ENCODE peak calls at places on chromosome 17, in five cellular contexts. H is GM23338, M is mammary epithelial cell, O is GM23248, W is fibroblast of lung. F is an unnamed sample.

GRCh38 chr17:9401434-9401833 is 174.2 kb downstream of the STX8 start:
- DNase-seq in H (peak; percentile 15), M (peak; percentile 80), O (peak; percentile 43), W (peak; percentile 92), F (no peak)

GRCh38 chr17:13640559-13640958 is 38.8 kb upstream of the HS3ST3A1 start:
- DNase-seq in H (no peak), M (no peak), O (no peak), W (no peak), F (no peak)

GRCh38 chr17:66541461-66542182 is 239.2 kb downstream of the PRKCA start:
- DNase-seq in H (no peak), M (peak; percentile 74), O (no peak), W (peak; percentile 62), F (peak; percentile 58)

GRCh38 chr17:29705352-29705751 is 82.6 kb upstream of the CORO6 start:
- DNase-seq in H (no peak), M (no peak), O (no peak), W (no peak), F (no peak)

GRCh38 chr17:31068291-31068690 is 26.5 kb upstream of the NF1 start:
- DNase-seq in H (peak; percentile 85), M (peak; percentile 45), O (peak; percentile 40), W (no peak), F (peak; percentile 58)

GRCh38 chr17:49035470-49036269 is 38.5 kb downstream of the IGF2BP1 start:
- DNase-seq in H (peak; percentile 92), M (peak; percentile 48), O (peak; percentile 75), W (peak; percentile 33), F (peak; percentile 45)

GRCh38 chr17:50661795-50662391 is 27.2 kb downstream of the ABCC3 start:
- DNase-seq in H (peak; percentile 51), M (peak; percentile 93), O (peak; percentile 92), W (peak; percentile 88), F (peak; percentile 48)

GRCh38 chr17:54976316-54976715 is 7.8 kb downstream of the STXBP4 start:
- DNase-seq in H (no peak), M (no peak), O (no peak), W (no peak), F (no peak)

GRCh38 chr17:68195667-68196393 is 52.0 kb upstream of the AMZ2 start:
- DNase-seq in H (peak; percentile 78), M (no peak), O (no peak), W (no peak), F (no peak)

GRCh38 chr17:58219789-58220183 is 731 bp upstream of the MKS1 start:
- DNase-seq in H (no peak), M (peak; percentile 25), O (peak; percentile 57), W (no peak), F (no peak)

GRCh38 chr17:29246638-29247037 is at the start of gene CRYBA1:
- DNase-seq in H (no peak), M (peak; percentile 21), O (no peak), W (no peak), F (no peak)

GRCh38 chr17:52025231-52025630 is 133.3 kb downstream of the CA10 start:
- DNase-seq in H (no peak), M (peak; percentile 30), O (peak; percentile 0), W (peak; percentile 70), F (no peak)

GRCh38 chr17:62597920-62598319 is 29.6 kb upstream of the MRC2 start:
- DNase-seq in H (no peak), M (no peak), O (peak; percentile 82), W (no peak), F (no peak)

GRCh38 chr17:10614536-10615155 is 42.5 kb downstream of the MYH3 start:
- DNase-seq in H (peak; percentile 86), M (peak; percentile 18), O (peak; percentile 74), W (peak; percentile 17), F (peak; percentile 61)

GRCh38 chr17:75638893-75639292 is 5.7 kb downstream of the SMIM5 start:
- DNase-seq in H (no peak), M (no peak), O (no peak), W (no peak), F (no peak)

GRCh38 chr17:6019959-6020358 is 50.2 kb upstream of the WSCD1 start:
- DNase-seq in H (no peak), M (no peak), O (no peak), W (no peak), F (no peak)

GRCh38 chr17:40224707-40225092 is 5.6 kb downstream of the WIPF2 start:
- DNase-seq in H (no peak), M (no peak), O (peak; percentile 90), W (peak; percentile 88), F (no peak)

GRCh38 chr17:29138991-29139682 is 41.1 kb downstream of the MYO18A start:
- DNase-seq in H (no peak), M (no peak), O (peak; percentile 47), W (no peak), F (peak; percentile 82)

GRCh38 chr17:45221997-45222272 is 250 bp downstream of the FMNL1 start:
- DNase-seq in H (no peak), M (no peak), O (peak; percentile 47), W (no peak), F (no peak)
- H3K4me3 ChIP-seq in H (peak overlapping the region; percentile 85), M (peak overlapping the region; percentile 28), O (peak overlapping the region; percentile 76), W (peak overlapping the region; percentile 17), F (peak overlapping the region; percentile 73)

DNA sequence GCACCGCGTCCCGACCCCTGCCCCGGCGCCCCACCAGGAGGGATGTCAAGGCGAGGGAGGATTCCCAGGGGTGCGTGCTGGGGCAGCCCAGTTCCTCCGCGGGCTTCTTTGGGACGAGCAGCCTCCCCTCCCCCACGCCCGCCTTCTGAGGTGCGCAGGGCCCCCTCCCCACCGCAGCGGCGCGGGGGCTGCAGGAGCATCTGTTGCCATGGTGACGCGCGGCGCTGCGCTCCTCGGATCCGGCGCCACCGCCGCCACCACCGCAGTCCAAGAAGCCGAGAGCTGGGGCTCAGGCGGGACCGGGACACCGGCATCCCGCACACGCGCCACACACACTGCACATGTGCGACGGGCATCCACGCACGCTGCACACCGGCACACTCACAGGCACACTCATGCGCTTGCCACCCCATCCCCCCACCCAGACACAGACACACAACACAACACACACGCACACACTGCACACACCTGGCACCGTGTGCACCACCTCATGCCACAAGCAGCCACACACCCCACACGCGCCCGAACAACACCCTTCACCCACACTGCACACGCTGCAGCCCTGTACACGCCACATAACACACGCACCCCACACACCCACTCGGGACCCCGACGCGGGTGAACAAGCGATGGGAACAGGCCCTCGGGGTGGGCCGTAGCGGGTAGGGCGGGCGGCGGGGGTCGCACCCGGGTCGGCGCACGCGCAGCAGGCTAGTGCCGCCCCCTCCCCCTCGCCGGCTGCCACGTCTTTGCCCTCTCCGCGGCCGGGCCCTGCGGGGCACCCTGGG is 17.0 kb downstream of the ENPP7 start:
- DNase-seq in H (peak; percentile 79), M (no peak), O (peak; percentile 5), W (no peak), F (no peak)
- TF ChIP-seq EZH2 in H (peak; percentile 42), M (peak; percentile 97), O (peak; percentile 3), W (peak; percentile 97), F (no peak)

DNA sequence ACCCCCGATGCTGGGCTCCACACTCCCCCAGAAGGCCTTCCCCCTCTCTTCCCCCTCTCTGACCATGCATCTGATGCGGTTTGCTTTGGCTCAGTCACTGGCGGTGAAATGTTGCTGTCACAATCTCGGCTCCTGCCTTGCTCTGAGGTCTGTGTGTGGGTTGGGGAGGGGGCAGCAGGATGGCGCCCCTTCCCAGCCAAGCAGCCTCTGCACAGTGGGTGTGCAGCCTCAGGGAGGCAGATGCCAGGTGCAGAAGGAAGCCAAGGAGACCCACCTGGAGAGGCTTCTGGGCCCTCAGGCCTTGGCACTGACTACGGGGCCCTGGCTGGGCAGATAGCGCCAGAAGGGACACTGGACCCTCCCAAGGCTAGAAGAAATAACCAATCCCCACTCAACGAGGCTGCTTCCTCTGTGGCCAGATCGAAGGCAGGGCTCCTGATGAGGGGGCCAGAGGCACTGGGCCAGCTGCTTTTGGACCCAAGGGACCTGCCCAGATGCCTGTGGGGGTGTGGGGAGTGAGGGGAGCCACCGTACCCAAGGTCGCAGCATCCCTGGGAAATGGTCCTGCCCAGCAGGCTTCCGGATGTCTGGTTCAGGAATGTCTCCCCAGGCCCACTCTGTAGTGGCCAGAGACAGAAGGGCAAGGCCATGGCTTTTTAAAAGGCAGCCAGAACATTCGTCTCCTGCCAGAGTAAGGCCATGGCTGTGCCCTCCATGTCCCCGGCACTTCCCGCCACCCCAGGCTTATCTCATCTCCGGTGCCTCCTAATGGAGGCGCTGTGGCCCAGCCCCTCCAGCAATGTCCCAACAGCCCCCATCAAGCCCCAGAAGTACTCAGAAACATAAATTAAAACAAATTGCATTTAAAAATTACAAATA is 43.4 kb upstream of the SLC38A10 start:
- DNase-seq in H (no peak), M (no peak), O (no peak), W (peak; percentile 36), F (no peak)
- H3K4me1 ChIP-seq in H (peaks cover 35% of the 10 kb centered on the region), M (peaks cover 23% of the 10 kb centered on the region), O (no peaks in the 10 kb centered on the region), W (peaks cover 4% of the 10 kb centered on the region), F (peaks cover 3% of the 10 kb centered on the region)

DNA sequence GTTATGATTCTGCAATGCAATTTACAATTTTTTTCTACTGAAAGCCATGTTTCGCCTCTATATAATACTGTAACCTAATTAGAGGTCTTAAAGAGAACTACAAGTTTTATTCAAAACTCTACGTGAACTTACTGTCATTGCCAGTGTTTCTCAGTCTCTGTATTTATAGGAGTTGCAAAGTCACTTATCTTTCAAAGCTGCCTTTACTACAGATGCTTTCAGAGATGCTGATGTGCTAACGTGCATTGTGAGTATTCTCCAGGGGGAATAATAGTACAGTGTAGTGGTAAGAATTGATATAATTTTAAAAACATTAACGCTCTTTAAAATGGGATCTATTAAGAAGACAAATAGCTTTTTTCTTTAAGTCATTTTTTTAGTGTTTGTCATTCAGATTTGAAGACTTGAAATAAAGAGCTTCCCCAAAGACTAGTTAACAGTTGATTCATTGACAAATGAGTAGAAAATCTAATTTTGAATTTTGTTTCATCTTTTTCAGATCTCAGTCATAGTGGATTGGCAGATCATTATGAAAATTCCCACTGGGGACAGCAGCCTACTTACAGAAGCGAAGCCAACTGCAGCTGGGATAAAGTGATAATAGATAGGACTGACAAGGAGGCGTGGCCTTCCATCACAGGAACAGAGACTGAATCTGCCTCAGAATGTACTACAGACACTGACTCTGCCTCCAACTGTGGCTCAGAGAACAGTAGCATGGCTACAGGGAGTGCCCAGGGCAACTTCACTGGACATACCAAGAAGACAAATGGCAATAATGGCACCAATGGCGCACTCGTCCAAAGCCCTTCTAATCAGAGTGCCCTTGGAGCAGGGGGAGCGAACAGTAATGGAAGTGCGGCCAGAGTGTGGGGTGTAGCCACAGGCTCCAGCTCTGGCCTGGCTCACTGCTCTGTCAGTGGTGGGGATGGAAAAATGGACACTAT is 79.9 kb downstream of the TMC6 start:
- DNase-seq in H (no peak), M (no peak), O (no peak), W (no peak), F (no peak)
- H3K4me3 ChIP-seq in H (no peak overlapping the region), M (no peak overlapping the region), O (no peak overlapping the region), W (no peak overlapping the region), F (no peak overlapping the region)

GRCh38 chr17:82372063-82372590 is 562 bp downstream of the UTS2R start:
- DNase-seq in H (no peak), M (no peak), O (no peak), W (no peak), F (no peak)
- TF ChIP-seq EZH2 in H (no peak), M (peak; percentile 16), O (no peak), W (peak; percentile 46), F (no peak)

GRCh38 chr17:42386784-42387183 is 1.5 kb downstream of the STAT3 start:
- DNase-seq in H (no peak), M (no peak), O (peak; percentile 38), W (no peak), F (no peak)
- H3K4me1 ChIP-seq in H (peaks cover 29% of the 10 kb centered on the region), M (peaks cover 16% of the 10 kb centered on the region), O (peaks cover 16% of the 10 kb centered on the region), W (peaks cover 16% of the 10 kb centered on the region), F (peaks cover 22% of the 10 kb centered on the region)

F was measured in DND-41.